ENCODE peak calls at places on chromosomes 2 and 18, in eight cellular contexts. H is NCI-H1694, Y is hippocampal formation, G is NCI-H1105 treated with DMSO at 0.1 percent for 48 hours, M is islet precursor cell, K is GM04504, Q is HS-27A, L is NCI-H2081 treated with DMSO at 0.1 percent for 48 hours. F is an unnamed sample.

GRCh38 chr2:237171396-237171795 is 85.7 kb downstream of the COPS8 start:
- DNase-seq in H (no peak), Y (no peak), G (no peak), M (no peak), K (peak; percentile 91), Q (no peak), L (no peak), F (no peak)

GRCh38 chr2:212327171-212327809 is 211.3 kb downstream of the ERBB4 start:
- DNase-seq in H (no peak), Y (no peak), G (no peak), M (no peak), K (no peak), Q (no peak), L (no peak), F (no peak)

GRCh38 chr2:226114436-226114835 is 685.2 kb downstream of the IRS1 start:
- DNase-seq in H (no peak), Y (no peak), G (no peak), M (no peak), K (no peak), Q (no peak), L (no peak), F (no peak)

GRCh38 chr2:170812716-170813585 is 3.7 kb upstream of the GAD1 start:
- DNase-seq in H (peak; percentile 78), Y (peak; percentile 79), G (peak; percentile 86), M (no peak), K (peak; percentile 75), Q (peak; percentile 41), L (peak; percentile 61), F (no peak)

GRCh38 chr2:196160101-196160500 is 11.3 kb downstream of the STK17B start:
- DNase-seq in H (no peak), Y (no peak), G (no peak), M (peak; percentile 62), K (peak; percentile 50), Q (peak; percentile 52), L (no peak), F (peak; percentile 41)

GRCh38 chr2:15666776-15667578 is 75.3 kb downstream of the DDX1 start:
- DNase-seq in H (no peak), Y (no peak), G (peak; percentile 2), M (no peak), K (no peak), Q (no peak), L (no peak), F (no peak)

GRCh38 chr2:86498468-86499260 is 57.5 kb downstream of the KDM3A start:
- DNase-seq in H (no peak), Y (no peak), G (no peak), M (no peak), K (no peak), Q (no peak), L (no peak), F (no peak)

GRCh38 chr2:176931588-176932563 is 280.7 kb upstream of the HNRNPA3 start:
- DNase-seq in H (no peak), Y (no peak), G (no peak), M (no peak), K (peak; percentile 11), Q (no peak), L (no peak), F (no peak)

GRCh38 chr2:211664321-211664720 is 874.3 kb downstream of the ERBB4 start:
- DNase-seq in H (no peak), Y (no peak), G (no peak), M (no peak), K (no peak), Q (no peak), L (no peak), F (no peak)

GRCh38 chr2:140648390-140648789 is 1482.4 kb downstream of the LRP1B start:
- DNase-seq in H (no peak), Y (no peak), G (no peak), M (no peak), K (no peak), Q (no peak), L (no peak), F (no peak)

GRCh38 chr2:178202927-178203326 is 8.6 kb downstream of the OSBPL6 start:
- DNase-seq in H (no peak), Y (no peak), G (no peak), M (no peak), K (no peak), Q (no peak), L (no peak), F (no peak)

GRCh38 chr2:48734576-48735303 is 20.8 kb downstream of the LHCGR start:
- DNase-seq in H (no peak), Y (no peak), G (no peak), M (no peak), K (no peak), Q (no peak), L (no peak), F (no peak)

GRCh38 chr2:222837643-222838056 is 23.2 kb upstream of the ACSL3 start:
- DNase-seq in H (no peak), Y (no peak), G (no peak), M (no peak), K (no peak), Q (no peak), L (no peak), F (no peak)

GRCh38 chr2:145199052-145199451 is 679.1 kb upstream of the ZEB2 start:
- DNase-seq in H (no peak), Y (peak; percentile 43), G (peak; percentile 88), M (no peak), K (no peak), Q (no peak), L (no peak), F (no peak)

GRCh38 chr2:137980459-137980858 is 16.2 kb downstream of the HNMT start:
- DNase-seq in H (no peak), Y (no peak), G (no peak), M (no peak), K (no peak), Q (no peak), L (no peak), F (no peak)

GRCh38 chr2:138831154-138831553 is 51.0 kb upstream of the NXPH2 start:
- DNase-seq in H (no peak), Y (no peak), G (no peak), M (no peak), K (no peak), Q (no peak), L (no peak), F (no peak)

GRCh38 chr18:76265375-76266225 is 229.4 kb downstream of the ZNF516 start:
- DNase-seq in H (no peak), Y (no peak), G (no peak), M (no peak), K (peak; percentile 24), Q (no peak), L (no peak), F (no peak)

GRCh38 chr2:152493945-152494528 is 159.1 kb downstream of the FMNL2 start:
- DNase-seq in H (no peak), Y (no peak), G (no peak), M (no peak), K (no peak), Q (no peak), L (no peak), F (no peak)

GRCh38 chr18:51169731-51170130 is 27.8 kb downstream of the MEX3C start:
- DNase-seq in H (no peak), Y (no peak), G (no peak), M (no peak), K (no peak), Q (no peak), L (no peak), F (no peak)

GRCh38 chr2:163182764-163183354 is 344.3 kb upstream of the KCNH7 start:
- DNase-seq in H (no peak), Y (peak; percentile 6), G (peak; percentile 52), M (no peak), K (no peak), Q (no peak), L (peak; percentile 26), F (no peak)

GRCh38 chr2:202610367-202610766 is 24.4 kb upstream of the FAM117B start:
- DNase-seq in H (no peak), Y (no peak), G (no peak), M (no peak), K (no peak), Q (no peak), L (no peak), F (no peak)

GRCh38 chr2:168539945-168540344 is 83.9 kb downstream of the CERS6 start:
- DNase-seq in H (no peak), Y (no peak), G (no peak), M (no peak), K (no peak), Q (no peak), L (no peak), F (no peak)

F was measured in activated T-helper 1 cell treated with anti-CD3 and anti-CD28 coated beads, Interleukin-2, amount 50 U/mL, for 16 hours.